ENCODE peak calls at places on chromosomes 11 and 22, in five cellular contexts. I, Z, A, L and T are unnamed samples.

GRCh38 chr11:33350287-33350686 is 93.1 kb downstream of the HIPK3 start:
- DNase-seq in I (no peak), Z (no peak), A (no peak), L (no peak), T (no peak)

GRCh38 chr11:90204832-90205646 is 17.8 kb downstream of the CHORDC1 start:
- DNase-seq in I (peak; percentile 9), Z (no peak), A (no peak), L (no peak), T (no peak)

GRCh38 chr22:31829505-31829904 is 75.7 kb downstream of the DEPDC5 start:
- DNase-seq in I (peak; percentile 73), Z (no peak), A (no peak), L (peak; percentile 72), T (no peak)

GRCh38 chr11:17745032-17745772 is 10.6 kb downstream of the KCNC1 start:
- DNase-seq in I (no peak), Z (no peak), A (no peak), L (no peak), T (no peak)

GRCh38 chr22:47446821-47447810 is 684.7 kb downstream of the TBC1D22A start:
- DNase-seq in I (no peak), Z (no peak), A (no peak), L (no peak), T (peak; percentile 73)

GRCh38 chr22:44325718-44326548 is 13.2 kb upstream of the SHISAL1 start:
- DNase-seq in I (no peak), Z (no peak), A (no peak), L (no peak), T (no peak)

GRCh38 chr22:39318507-39319283 is 728 bp downstream of the RPL3 start:
- DNase-seq in I (no peak), Z (no peak), A (no peak), L (peak; percentile 63), T (no peak)

GRCh38 chr22:27666272-27666997 is 135.1 kb downstream of the MN1 start:
- DNase-seq in I (no peak), Z (no peak), A (no peak), L (no peak), T (no peak)

GRCh38 chr11:102138223-102138622 is 28.0 kb downstream of the YAP1 start:
- DNase-seq in I (no peak), Z (no peak), A (no peak), L (no peak), T (no peak)